ENCODE peak calls at places on chromosomes 16 and 17, in five cellular contexts. One of them, this sample, is unnamed. For H3K9me3, the result is how much of the 10 kb centered on the place peaks cover.

GRCh38 chr16:6012716-6013115 is 915.1 kb upstream of the EEF2KMT start:
- DNase-seq in CD8-positive, alpha-beta T cell: no peak
- DNase-seq in cardiac muscle cell: no peak
- DNase-seq in IMR-90: no peak
- DNase-seq in psoas muscle: no peak
- DNase-seq in this sample: no peak

GRCh38 chr17:39737331-39737760 is 392 bp upstream of the GRB7 start:
- DNase-seq in CD8-positive, alpha-beta T cell: no peak
- DNase-seq in cardiac muscle cell: no peak
- DNase-seq in IMR-90: no peak
- DNase-seq in psoas muscle: no peak
- DNase-seq in this sample: no peak

GRCh38 chr16:2511128-2511785 is 2.5 kb upstream of the ATP6V0C start:
- DNase-seq in CD8-positive, alpha-beta T cell: no peak
- DNase-seq in cardiac muscle cell: no peak
- DNase-seq in IMR-90: peak
- DNase-seq in psoas muscle: peak
- DNase-seq in this sample: no peak

GRCh38 chr16:54847207-54847606 is 83.5 kb upstream of the IRX5 start:
- DNase-seq in CD8-positive, alpha-beta T cell: no peak
- DNase-seq in cardiac muscle cell: no peak
- DNase-seq in IMR-90: no peak
- DNase-seq in psoas muscle: no peak
- DNase-seq in this sample: no peak

GRCh38 chr17:8226536-8227237 is 16.3 kb upstream of the AURKB start:
- DNase-seq in CD8-positive, alpha-beta T cell: peak
- DNase-seq in cardiac muscle cell: peak
- DNase-seq in IMR-90: peak
- DNase-seq in psoas muscle: peak
- DNase-seq in this sample: peak

GRCh38 chr17:51820252-51820651 is 338.3 kb downstream of the CA10 start:
- DNase-seq in CD8-positive, alpha-beta T cell: no peak
- DNase-seq in cardiac muscle cell: no peak
- DNase-seq in IMR-90: no peak
- DNase-seq in psoas muscle: no peak
- DNase-seq in this sample: no peak

GRCh38 chr16:80656731-80657150 is 115.9 kb downstream of the DYNLRB2 start:
- DNase-seq in CD8-positive, alpha-beta T cell: no peak
- DNase-seq in cardiac muscle cell: no peak
- DNase-seq in IMR-90: no peak
- DNase-seq in psoas muscle: no peak
- DNase-seq in this sample: no peak

GRCh38 chr17:40809721-40810421 is 10.1 kb upstream of the KRT28 start:
- DNase-seq in CD8-positive, alpha-beta T cell: no peak
- DNase-seq in cardiac muscle cell: no peak
- DNase-seq in IMR-90: peak
- DNase-seq in psoas muscle: no peak
- DNase-seq in this sample: no peak

GRCh38 chr17:9132944-9133610 is 111.8 kb downstream of the NTN1 start:
- DNase-seq in CD8-positive, alpha-beta T cell: no peak
- DNase-seq in cardiac muscle cell: no peak
- DNase-seq in IMR-90: no peak
- DNase-seq in psoas muscle: no peak
- DNase-seq in this sample: no peak

GRCh38 chr16:85720319-85720637 is 30.6 kb downstream of the C16orf74 start:
- DNase-seq in CD8-positive, alpha-beta T cell: no peak
- DNase-seq in cardiac muscle cell: no peak
- DNase-seq in IMR-90: no peak
- DNase-seq in psoas muscle: no peak
- DNase-seq in this sample: no peak

GRCh38 chr17:1040216-1040600 is 43.3 kb downstream of the TIMM22 start:
- DNase-seq in CD8-positive, alpha-beta T cell: no peak
- DNase-seq in cardiac muscle cell: no peak
- DNase-seq in IMR-90: no peak
- DNase-seq in psoas muscle: peak
- DNase-seq in this sample: no peak

GRCh38 chr17:18116078-18116477 is 7.5 kb downstream of the MYO15A start:
- DNase-seq in CD8-positive, alpha-beta T cell: no peak
- DNase-seq in cardiac muscle cell: no peak
- DNase-seq in IMR-90: no peak
- DNase-seq in psoas muscle: no peak
- DNase-seq in this sample: no peak

GRCh38 chr16:86898386-86898785 is 320.0 kb downstream of the FOXL1 start:
- DNase-seq in CD8-positive, alpha-beta T cell: no peak
- DNase-seq in cardiac muscle cell: no peak
- DNase-seq in IMR-90: no peak
- DNase-seq in psoas muscle: no peak
- DNase-seq in this sample: no peak

GRCh38 chr17:47850692-47851573 is at the start of gene SP6:
- DNase-seq in CD8-positive, alpha-beta T cell: peak
- DNase-seq in cardiac muscle cell: peak
- DNase-seq in IMR-90: peak
- DNase-seq in psoas muscle: peak
- DNase-seq in this sample: peak

GRCh38 chr17:9071921-9072503 is 50.7 kb downstream of the NTN1 start:
- DNase-seq in CD8-positive, alpha-beta T cell: no peak
- DNase-seq in cardiac muscle cell: no peak
- DNase-seq in IMR-90: no peak
- DNase-seq in psoas muscle: no peak
- DNase-seq in this sample: no peak

GRCh38 chr16:603221-603620 is 13.4 kb downstream of the RAB40C start:
- DNase-seq in CD8-positive, alpha-beta T cell: no peak
- DNase-seq in cardiac muscle cell: no peak
- DNase-seq in IMR-90: no peak
- DNase-seq in psoas muscle: no peak
- DNase-seq in this sample: no peak
- H3K9me3 ChIP-seq in CD8-positive, alpha-beta T cell: under half
- H3K9me3 ChIP-seq in cardiac muscle cell: under half
- H3K9me3 ChIP-seq in IMR-90: under half
- H3K9me3 ChIP-seq in psoas muscle: under half
- H3K9me3 ChIP-seq in this sample: under half

DNA sequence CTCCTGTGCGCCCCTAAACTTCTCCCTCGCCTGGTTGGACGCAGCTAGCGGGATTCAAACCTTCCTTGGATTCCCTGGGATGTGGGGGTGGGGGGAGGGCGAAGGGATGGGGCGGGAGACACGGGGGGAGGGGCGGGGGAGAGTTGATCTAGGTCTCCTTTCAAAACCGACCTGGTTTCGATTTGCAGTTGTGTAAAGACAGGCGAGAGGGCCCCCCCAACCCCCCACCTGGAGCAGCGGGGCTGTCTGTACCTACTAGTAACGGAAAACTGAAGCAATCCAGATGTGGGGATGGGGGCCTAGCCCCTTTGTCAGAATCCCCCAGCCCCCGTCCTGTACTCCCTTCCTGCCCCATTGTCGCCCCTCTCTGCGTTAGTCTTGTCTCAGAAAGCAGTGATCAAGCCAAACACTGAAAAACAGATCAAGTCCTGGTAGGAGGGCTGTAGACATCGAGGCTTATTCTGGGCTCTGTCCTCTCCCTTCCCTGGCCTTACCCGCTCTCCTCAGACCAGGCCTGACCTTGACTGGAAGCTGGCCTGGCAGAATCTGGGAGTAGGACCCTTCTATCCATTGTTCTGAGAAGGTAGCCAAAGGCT is 902 bp downstream of the DLX4 start:
- DNase-seq in CD8-positive, alpha-beta T cell: no peak
- DNase-seq in cardiac muscle cell: no peak
- DNase-seq in IMR-90: no peak
- DNase-seq in psoas muscle: no peak
- DNase-seq in this sample: no peak
- H3K4me3 ChIP-seq in CD8-positive, alpha-beta T cell: peak
- H3K4me3 ChIP-seq in cardiac muscle cell: no peak
- H3K4me3 ChIP-seq in IMR-90: no peak
- H3K4me3 ChIP-seq in psoas muscle: peak
- H3K4me3 ChIP-seq in this sample: peak

GRCh38 chr16:64745275-64745674 is 376.6 kb downstream of the CDH11 start:
- DNase-seq in CD8-positive, alpha-beta T cell: no peak
- DNase-seq in cardiac muscle cell: no peak
- DNase-seq in IMR-90: peak
- DNase-seq in psoas muscle: no peak
- DNase-seq in this sample: no peak
- H3K9me3 ChIP-seq in CD8-positive, alpha-beta T cell: under half
- H3K9me3 ChIP-seq in cardiac muscle cell: under half
- H3K9me3 ChIP-seq in IMR-90: under half
- H3K9me3 ChIP-seq in psoas muscle: under half
- H3K9me3 ChIP-seq in this sample: under half

GRCh38 chr17:81683584-81684441 is at the start of the genes ARL16 and HGS:
- DNase-seq in CD8-positive, alpha-beta T cell: peak
- DNase-seq in cardiac muscle cell: peak
- DNase-seq in IMR-90: peak
- DNase-seq in psoas muscle: peak
- DNase-seq in this sample: peak

GRCh38 chr17:81686614-81687013 is 2.8 kb downstream of the HGS start:
- DNase-seq in CD8-positive, alpha-beta T cell: no peak
- DNase-seq in cardiac muscle cell: no peak
- DNase-seq in IMR-90: no peak
- DNase-seq in psoas muscle: peak
- DNase-seq in this sample: no peak

GRCh38 chr17:81683208-81683583 is 401 bp downstream of the ARL16 start:
- DNase-seq in CD8-positive, alpha-beta T cell: no peak
- DNase-seq in cardiac muscle cell: no peak
- DNase-seq in IMR-90: peak
- DNase-seq in psoas muscle: no peak
- DNase-seq in this sample: no peak

GRCh38 chr17:81684442-81684911 is 666 bp downstream of the HGS start:
- DNase-seq in CD8-positive, alpha-beta T cell: no peak
- DNase-seq in cardiac muscle cell: no peak
- DNase-seq in IMR-90: peak
- DNase-seq in psoas muscle: no peak
- DNase-seq in this sample: no peak

GRCh38 chr17:81685108-81685507 is 1.3 kb downstream of the HGS start:
- DNase-seq in CD8-positive, alpha-beta T cell: peak
- DNase-seq in cardiac muscle cell: no peak
- DNase-seq in IMR-90: peak
- DNase-seq in psoas muscle: peak
- DNase-seq in this sample: no peak
- H3K4me3 ChIP-seq in CD8-positive, alpha-beta T cell: peak
- H3K4me3 ChIP-seq in cardiac muscle cell: peak
- H3K4me3 ChIP-seq in IMR-90: peak
- H3K4me3 ChIP-seq in psoas muscle: peak
- H3K4me3 ChIP-seq in this sample: peak

DNA sequence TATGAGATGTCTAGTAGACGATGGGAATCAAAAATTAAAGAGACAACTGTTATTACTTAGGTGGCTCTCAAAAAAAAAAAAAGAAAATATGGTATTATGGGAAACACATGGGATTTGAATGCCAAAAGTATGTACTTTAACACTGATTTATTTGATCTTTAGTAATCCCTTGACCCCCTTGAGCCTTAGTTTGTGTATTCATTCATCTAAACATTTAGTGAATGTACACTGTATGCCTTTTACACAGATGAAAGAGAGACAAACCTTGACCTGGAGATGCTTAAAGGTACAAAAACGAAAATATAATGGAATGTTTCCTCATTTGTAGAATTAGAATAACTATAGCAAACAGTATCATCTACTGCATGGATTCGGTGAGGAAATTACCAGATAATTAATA is 38.6 kb upstream of the NETO2 start:
- DNase-seq in CD8-positive, alpha-beta T cell: no peak
- DNase-seq in cardiac muscle cell: no peak
- DNase-seq in IMR-90: no peak
- DNase-seq in psoas muscle: no peak
- DNase-seq in this sample: no peak
- H3K9me3 ChIP-seq in CD8-positive, alpha-beta T cell: under half
- H3K9me3 ChIP-seq in cardiac muscle cell: under half
- H3K9me3 ChIP-seq in IMR-90: under half
- H3K9me3 ChIP-seq in psoas muscle: under half
- H3K9me3 ChIP-seq in this sample: under half

GRCh38 chr17:13323990-13324389 is 277.7 kb downstream of the HS3ST3A1 start:
- DNase-seq in CD8-positive, alpha-beta T cell: no peak
- DNase-seq in cardiac muscle cell: no peak
- DNase-seq in IMR-90: peak
- DNase-seq in psoas muscle: no peak
- DNase-seq in this sample: no peak
- H3K4me3 ChIP-seq in CD8-positive, alpha-beta T cell: no peak
- H3K4me3 ChIP-seq in cardiac muscle cell: no peak
- H3K4me3 ChIP-seq in IMR-90: no peak
- H3K4me3 ChIP-seq in psoas muscle: no peak
- H3K4me3 ChIP-seq in this sample: no peak

GRCh38 chr17:22131740-22132139 is 439.4 kb downstream of the KCNJ18 start:
- DNase-seq in CD8-positive, alpha-beta T cell: no peak
- DNase-seq in cardiac muscle cell: no peak
- DNase-seq in IMR-90: no peak
- DNase-seq in psoas muscle: no peak
- DNase-seq in this sample: no peak
- H3K9me3 ChIP-seq in CD8-positive, alpha-beta T cell: under half
- H3K9me3 ChIP-seq in cardiac muscle cell: under half
- H3K9me3 ChIP-seq in IMR-90: under half
- H3K9me3 ChIP-seq in psoas muscle: under half
- H3K9me3 ChIP-seq in this sample: under half

GRCh38 chr16:57134982-57135381 is 42.6 kb downstream of the CPNE2 start:
- DNase-seq in CD8-positive, alpha-beta T cell: peak
- DNase-seq in cardiac muscle cell: no peak
- DNase-seq in IMR-90: no peak
- DNase-seq in psoas muscle: no peak
- DNase-seq in this sample: no peak
- H3K4me3 ChIP-seq in CD8-positive, alpha-beta T cell: peak
- H3K4me3 ChIP-seq in cardiac muscle cell: no peak
- H3K4me3 ChIP-seq in IMR-90: no peak
- H3K4me3 ChIP-seq in psoas muscle: no peak
- H3K4me3 ChIP-seq in this sample: no peak

This sample was measured in HAP-1.